ENCODE peak calls at places on chromosomes 11 and 22, in eight cellular contexts. M, Y, W, L, F, D, R and P are unnamed samples.
A peak's percentile ranks its signal among the peaks of the same experiment; 100 is the strongest.

GRCh38 chr11:406796-407650 is 7.8 kb downstream of the SIGIRR start:
- DNase-seq in M (peak; percentile 96), Y (peak; percentile 79), W (peak; percentile 95), L (peak; percentile 76), F (peak; percentile 71), D (peak; percentile 40), R (peak; percentile 67), P (peak; percentile 82)

GRCh38 chr11:63839508-63840355 is 822 bp downstream of the MARK2 start:
- DNase-seq in M (peak; percentile 51), Y (peak; percentile 63), W (peak; percentile 71), L (peak; percentile 42), F (no peak), D (peak; percentile 24), R (no peak), P (peak; percentile 17)

GRCh38 chr22:32652609-32653008 is 148.9 kb upstream of the TIMP3 start:
- DNase-seq in M (no peak), Y (no peak), W (no peak), L (no peak), F (no peak), D (no peak), R (no peak), P (no peak)

GRCh38 chr22:38570841-38571364 is 920 bp upstream of the DMC1 start:
- DNase-seq in M (peak; percentile 66), Y (peak; percentile 24), W (peak; percentile 57), L (no peak), F (no peak), D (peak; percentile 42), R (no peak), P (peak; percentile 36)

GRCh38 chr11:71488968-71489265 is 35.9 kb downstream of the NADSYN1 start:
- DNase-seq in M (no peak), Y (no peak), W (peak; percentile 19), L (no peak), F (no peak), D (no peak), R (peak; percentile 5), P (peak; percentile 32)

GRCh38 chr11:110121204-110121603 is 28.0 kb downstream of the ZC3H12C start:
- DNase-seq in M (no peak), Y (no peak), W (no peak), L (no peak), F (peak; percentile 70), D (no peak), R (no peak), P (peak; percentile 83)

GRCh38 chr11:9617960-9618359 is 44.5 kb downstream of the WEE1 start:
- DNase-seq in M (no peak), Y (no peak), W (no peak), L (peak; percentile 40), F (peak; percentile 40), D (no peak), R (no peak), P (no peak)

GRCh38 chr22:19356708-19357269 is 65.3 kb upstream of the CLTCL1 start:
- DNase-seq in M (no peak), Y (no peak), W (peak; percentile 27), L (no peak), F (no peak), D (no peak), R (no peak), P (no peak)

GRCh38 chr11:108886608-108887007 is 221.7 kb downstream of the DDX10 start:
- DNase-seq in M (no peak), Y (no peak), W (no peak), L (no peak), F (peak; percentile 45), D (no peak), R (no peak), P (peak; percentile 70)

GRCh38 chr22:17470880-17471500 is 92.3 kb upstream of the SLC25A18 start:
- DNase-seq in M (no peak), Y (no peak), W (no peak), L (no peak), F (no peak), D (no peak), R (no peak), P (no peak)

GRCh38 chr22:45207533-45207932 is 33.2 kb downstream of the KIAA0930 start:
- DNase-seq in M (no peak), Y (no peak), W (no peak), L (no peak), F (no peak), D (no peak), R (no peak), P (no peak)

GRCh38 chr11:71454470-71455113 is 1.6 kb downstream of the NADSYN1 start:
- DNase-seq in M (no peak), Y (no peak), W (peak; percentile 78), L (no peak), F (no peak), D (no peak), R (no peak), P (no peak)

GRCh38 chr22:40325315-40325714 is 21.0 kb upstream of the ADSL start:
- DNase-seq in M (no peak), Y (no peak), W (no peak), L (no peak), F (no peak), D (no peak), R (no peak), P (no peak)

GRCh38 chr11:19777032-19777341 is 64.3 kb downstream of the NAV2 start:
- DNase-seq in M (no peak), Y (peak; percentile 71), W (no peak), L (no peak), F (no peak), D (no peak), R (no peak), P (no peak)

GRCh38 chr22:41474878-41475451 is 6.0 kb downstream of the ACO2 start:
- DNase-seq in M (no peak), Y (no peak), W (no peak), L (no peak), F (no peak), D (no peak), R (no peak), P (no peak)

GRCh38 chr22:41468381-41469217 is at the start of the genes ACO2 and PHF5A:
- DNase-seq in M (peak; percentile 99), Y (peak; percentile 97), W (peak; percentile 99), L (peak; percentile 98), F (peak; percentile 98), D (peak; percentile 99), R (peak; percentile 98), P (peak; percentile 99)

GRCh38 chr22:41471606-41472005 is 2.7 kb downstream of the ACO2 start:
- DNase-seq in M (no peak), Y (no peak), W (no peak), L (no peak), F (no peak), D (no peak), R (no peak), P (no peak)

GRCh38 chr22:41469218-41469851 is 418 bp downstream of the ACO2 start:
- DNase-seq in M (peak; percentile 77), Y (no peak), W (peak; percentile 79), L (no peak), F (no peak), D (no peak), R (no peak), P (peak; percentile 9)
- H3K4me3 ChIP-seq in M (peak overlapping the region; percentile 72), Y (peak overlapping the region; percentile 95), W (peak overlapping the region; percentile 99), L (peak overlapping the region; percentile 100), F (peak overlapping the region; percentile 95), D (peak overlapping the region; percentile 89), R (peak overlapping the region; percentile 93), P (peak overlapping the region; percentile 99)

DNA sequence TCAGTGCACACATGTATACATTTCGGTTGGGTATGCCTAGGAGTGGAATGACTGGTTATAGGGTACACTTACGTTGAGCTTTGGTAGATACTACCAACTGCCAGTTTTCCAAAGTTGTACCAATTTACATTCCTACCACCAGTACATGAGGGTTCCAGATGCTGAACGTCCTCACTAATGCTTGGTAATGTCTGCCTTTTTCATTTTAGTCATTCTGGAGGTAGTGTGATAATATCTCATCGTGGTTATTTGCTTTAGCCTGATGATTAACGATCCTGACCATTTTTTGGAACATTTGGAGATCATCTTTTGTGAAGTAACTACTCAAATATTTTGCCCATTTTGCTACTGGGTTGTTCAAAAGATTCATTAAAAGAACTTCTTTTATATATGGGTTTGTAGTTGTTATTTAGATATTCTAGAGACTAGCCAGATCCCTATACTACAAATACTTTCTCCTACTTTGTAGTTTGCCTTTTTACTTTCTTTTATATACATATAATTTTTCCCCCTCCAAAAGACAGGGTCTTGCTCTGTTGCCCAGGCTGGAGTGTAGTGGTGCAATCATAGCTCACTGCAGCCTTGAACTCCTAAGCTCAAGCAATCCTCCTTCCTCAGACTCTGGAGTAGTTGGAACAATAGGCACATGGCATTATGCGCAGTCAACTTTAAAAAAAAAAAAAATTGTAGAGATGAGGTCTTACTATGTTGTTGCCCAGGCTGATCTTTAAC is 62.1 kb downstream of the RBFOX2 start:
- DNase-seq in M (no peak), Y (no peak), W (no peak), L (no peak), F (no peak), D (no peak), R (no peak), P (no peak)
- TF ChIP-seq CTCF in M (no peak), Y (no peak), W (no peak), L (no peak), F (no peak), D (no peak), R (no peak), P (no peak)

DNA sequence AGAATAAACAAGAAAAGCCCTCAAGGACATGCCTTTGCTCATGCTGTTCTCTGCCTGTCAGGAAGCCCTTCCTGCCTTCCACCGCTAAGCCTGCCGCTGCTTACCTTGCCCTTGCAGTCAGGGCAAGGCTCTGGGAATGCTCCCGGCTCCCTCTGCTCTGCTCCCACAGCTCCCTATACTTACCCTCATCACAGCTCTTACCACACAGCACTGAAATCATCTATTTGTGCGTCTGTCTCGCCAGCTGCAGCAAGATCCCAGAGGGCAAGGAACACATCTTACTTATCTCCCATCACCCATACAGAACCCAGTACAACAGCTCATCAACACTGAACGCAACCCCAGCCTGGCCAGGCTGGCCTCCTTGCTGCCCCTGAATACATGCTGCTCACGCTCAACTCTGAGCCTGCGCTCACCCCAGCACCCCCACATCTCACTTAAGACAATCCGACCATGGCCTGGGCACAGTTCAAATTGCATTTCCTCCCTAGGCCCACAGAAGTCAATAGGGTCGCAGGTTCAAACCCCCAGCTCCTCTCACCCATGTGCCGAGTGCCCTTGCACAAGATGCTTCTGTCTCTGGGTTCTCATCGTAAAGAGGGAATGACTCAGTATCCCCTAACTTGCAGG is 161.8 kb downstream of the IGLL1 start:
- DNase-seq in M (no peak), Y (no peak), W (no peak), L (no peak), F (no peak), D (no peak), R (no peak), P (no peak)
- H3K4me3 ChIP-seq in M (no peak overlapping the region), Y (no peak overlapping the region), W (no peak overlapping the region), L (no peak overlapping the region), F (no peak overlapping the region), D (no peak overlapping the region), R (no peak overlapping the region), P (no peak overlapping the region)

DNA sequence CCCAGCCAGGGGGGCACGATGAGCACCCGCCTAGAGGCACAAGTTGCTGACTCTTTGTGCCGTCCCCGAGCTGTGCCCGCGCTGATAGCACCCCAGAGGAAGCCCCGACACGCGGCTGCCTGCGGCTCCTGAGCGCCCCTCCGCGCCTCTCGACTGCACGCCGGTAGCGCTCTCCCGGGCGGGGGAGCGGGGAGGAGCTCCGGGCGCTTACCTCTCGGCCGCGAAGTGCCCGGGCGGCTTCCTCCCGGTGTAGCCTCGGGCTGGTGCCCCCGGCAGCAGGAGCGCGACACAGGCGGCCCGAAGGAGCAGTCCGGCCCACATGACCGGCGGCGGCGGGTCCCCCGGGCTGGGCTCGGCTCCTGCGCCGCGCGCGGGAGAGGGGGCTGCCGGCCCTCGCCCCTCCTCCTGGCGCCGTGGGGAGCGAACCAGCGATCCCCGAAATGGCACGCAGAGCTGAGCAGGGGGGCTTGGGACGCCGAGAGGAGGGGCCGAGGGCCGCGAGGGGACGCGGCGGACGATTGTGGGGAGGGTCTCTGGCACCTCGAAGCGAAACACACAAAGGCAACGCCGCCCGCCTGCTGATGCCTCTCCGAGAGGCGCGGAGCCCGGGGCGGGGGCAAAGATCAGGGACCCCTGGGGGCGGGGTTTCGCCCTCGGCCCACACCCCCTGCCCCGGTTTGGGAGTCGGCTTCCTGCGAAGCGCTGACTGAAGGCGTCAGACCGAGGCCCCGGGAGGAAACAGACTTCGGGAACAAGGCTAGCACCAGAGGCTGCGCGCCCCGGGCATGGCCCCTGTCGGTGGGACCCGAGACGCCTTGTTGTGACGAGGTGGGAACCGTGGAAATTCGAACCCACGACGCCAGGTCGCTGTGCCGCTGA is at the start of gene VWCE:
- DNase-seq in M (peak; percentile 92), Y (peak; percentile 48), W (peak; percentile 64), L (peak; percentile 40), F (peak; percentile 15), D (peak; percentile 20), R (peak; percentile 74), P (peak; percentile 68)
- TF ChIP-seq CTCF in M (peak; percentile 43), Y (no peak), W (no peak), L (no peak), F (peak; percentile 43), D (no peak), R (peak; percentile 8), P (peak; percentile 40)